ENCODE peak calls at places on chromosome 1, in five cellular contexts. P is aorta, Y is cardiac muscle cell, F is T-helper 9 cell, K is bronchial epithelial cell. L is an unnamed sample.

GRCh38 chr1:54413732-54414131 is 7.5 kb upstream of the SSBP3 start:
- DNase-seq in P (no peak), Y (no peak), F (no peak), K (no peak), L (no peak)

GRCh38 chr1:11482904-11483479 is 4.0 kb downstream of the DISP3 start:
- DNase-seq in P (no peak), Y (no peak), F (no peak), K (no peak), L (no peak)

GRCh38 chr1:204410764-204411450 is 710 bp downstream of the PPP1R15B start:
- DNase-seq in P (peak), Y (peak), F (no peak), K (peak), L (no peak)

GRCh38 chr1:168755800-168756418 is 26.9 kb upstream of the DPT start:
- DNase-seq in P (no peak), Y (no peak), F (no peak), K (no peak), L (no peak)

GRCh38 chr1:165501975-165502358 is 41.8 kb upstream of the LRRC52 start:
- DNase-seq in P (no peak), Y (peak), F (no peak), K (no peak), L (peak)

GRCh38 chr1:244354810-244355278 is 96.9 kb downstream of the ADSS2 start:
- DNase-seq in P (no peak), Y (no peak), F (no peak), K (no peak), L (no peak)

GRCh38 chr1:181090653-181091126 is 2.2 kb downstream of the IER5 start:
- DNase-seq in P (no peak), Y (no peak), F (peak), K (peak), L (no peak)

GRCh38 chr1:189657715-189658114 is 819.9 kb downstream of the BRINP3 start:
- DNase-seq in P (no peak), Y (no peak), F (no peak), K (peak), L (no peak)

GRCh38 chr1:198932351-198932991 is 293.6 kb downstream of the PTPRC start:
- DNase-seq in P (no peak), Y (no peak), F (no peak), K (peak), L (no peak)

GRCh38 chr1:204637985-204638356 is 47.6 kb downstream of the LRRN2 start:
- DNase-seq in P (no peak), Y (no peak), F (no peak), K (no peak), L (no peak)

GRCh38 chr1:29368936-29369932 is 132.9 kb downstream of the PTPRU start:
- DNase-seq in P (no peak), Y (no peak), F (no peak), K (no peak), L (no peak)